ENCODE peak calls at places on chromosomes 1 and 21, in four cellular contexts. Z is suprapubic skin, G is GM12878, Q is GM23338. V is an unnamed sample.

GRCh38 chr1:208924011-208924410 is 659.5 kb upstream of the CAMK1G start:
- DNase-seq in G (no peak), Q (no peak), Z (no peak), V (no peak)

GRCh38 chr21:40453183-40453582 is 393.8 kb downstream of the DSCAM start:
- DNase-seq in G (no peak), Z (no peak), Q (no peak), V (no peak)

GRCh38 chr1:116309090-116309870 is 63.8 kb upstream of the ATP1A1 start:
- DNase-seq in G (no peak), Q (no peak), Z (no peak), V (no peak)

GRCh38 chr1:16724718-16725438 is 15.4 kb upstream of the RNU1-4 start:
- DNase-seq in Z (peak; percentile 77), Q (peak; percentile 90), G (no peak), V (no peak)

GRCh38 chr21:45330075-45330781 is 42.5 kb upstream of the POFUT2 start:
- DNase-seq in G (no peak), Q (no peak), Z (peak; percentile 66), V (peak; percentile 40)

GRCh38 chr1:221363074-221363473 is 378.8 kb downstream of the DUSP10 start:
- DNase-seq in Q (no peak), Z (no peak), G (no peak), V (no peak)

GRCh38 chr1:85494074-85494956 is 29.4 kb upstream of the DDAH1 start:
- DNase-seq in Q (no peak), Z (no peak), G (no peak), V (no peak)

GRCh38 chr1:247111636-247112478 is 7.7 kb upstream of the ZNF669 start:
- DNase-seq in G (no peak), Z (peak; percentile 78), Q (peak; percentile 67), V (peak; percentile 58)

GRCh38 chr1:167666416-167666815 is 36.4 kb downstream of the RCSD1 start:
- DNase-seq in Z (no peak), Q (no peak), G (no peak), V (no peak)

GRCh38 chr1:111484391-111484790 is 10.6 kb downstream of the C1orf162 start:
- DNase-seq in Z (no peak), Q (no peak), G (no peak), V (no peak)

GRCh38 chr1:44924835-44925464 is 61.4 kb downstream of the EIF2B3 start:
- DNase-seq in Z (no peak), Q (peak; percentile 35), G (no peak), V (no peak)

GRCh38 chr1:240399381-240399780 is 212.6 kb downstream of the GREM2 start:
- DNase-seq in Q (no peak), G (no peak), Z (no peak), V (no peak)

GRCh38 chr1:113201560-113201959 is 128.6 kb downstream of the LRIG2 start:
- DNase-seq in G (no peak), Z (no peak), Q (no peak), V (no peak)

GRCh38 chr1:181985981-181986906 is 75.3 kb downstream of the ZNF648 start:
- DNase-seq in Q (no peak), Z (no peak), G (no peak), V (no peak)

GRCh38 chr1:95547000-95547399 is 313.0 kb downstream of the RWDD3 start:
- DNase-seq in Z (no peak), Q (no peak), G (no peak), V (no peak)

GRCh38 chr1:63854091-63854490 is 80.3 kb downstream of the ROR1 start:
- DNase-seq in G (no peak), Q (no peak), Z (no peak), V (no peak)

GRCh38 chr1:67942269-67942668 is 108.2 kb downstream of the DIRAS3 start:
- DNase-seq in Q (no peak), G (no peak), Z (no peak), V (no peak)

GRCh38 chr1:94621392-94621791 is 79.8 kb upstream of the F3 start:
- DNase-seq in Q (no peak), Z (no peak), G (no peak), V (no peak)

GRCh38 chr1:156493749-156494148 is 6.8 kb downstream of the MEF2D start:
- DNase-seq in Z (no peak), G (no peak), Q (no peak), V (no peak)

GRCh38 chr1:226404904-226405222 is 3.0 kb downstream of the PARP1 start:
- DNase-seq in Z (no peak), Q (peak; percentile 91), G (no peak), V (no peak)

GRCh38 chr1:110067429-110067956 is 3.0 kb downstream of the ALX3 start:
- DNase-seq in G (no peak), Q (peak; percentile 67), Z (no peak), V (no peak)

GRCh38 chr1:24920155-24920925 is 9.7 kb downstream of the RUNX3 start:
- DNase-seq in G (no peak), Z (no peak), Q (no peak), V (no peak)

GRCh38 chr21:46226920-46227599 is 1.5 kb downstream of the LSS start:
- DNase-seq in Z (peak; percentile 60), Q (no peak), G (peak; percentile 51), V (no peak)

GRCh38 chr1:228283043-228283371 is 75.2 kb downstream of the OBSCN start:
- DNase-seq in G (no peak), Q (peak; percentile 49), Z (peak; percentile 54), V (no peak)

GRCh38 chr1:85387781-85388180 is 77.2 kb downstream of the DDAH1 start:
- DNase-seq in Q (no peak), Z (no peak), G (no peak), V (no peak)

GRCh38 chr1:177227978-177228720 is 57.4 kb downstream of the BRINP2 start:
- DNase-seq in Z (no peak), Q (no peak), G (no peak), V (no peak)

GRCh38 chr1:28136636-28137613 is 39.6 kb downstream of the PTAFR start:
- DNase-seq in Q (no peak), Z (no peak), G (no peak), V (no peak)

GRCh38 chr1:84960371-84960770 is 36.5 kb downstream of the MCOLN2 start:
- DNase-seq in Z (no peak), Q (no peak), G (no peak), V (no peak)

GRCh38 chr1:56265205-56265604 is 314.2 kb downstream of the PLPP3 start:
- DNase-seq in G (no peak), Z (no peak), Q (no peak), V (no peak)
- TF ChIP-seq CTCF in G (no peak), Z (no peak), Q (no peak), V (no peak)

GRCh38 chr1:21669287-21670058 is at the start of gene RAP1GAP:
- DNase-seq in Q (peak; percentile 78), G (no peak), Z (no peak), V (no peak)
- TF ChIP-seq CTCF in Q (no peak), G (peak; percentile 34), Z (no peak), V (no peak)

DNA sequence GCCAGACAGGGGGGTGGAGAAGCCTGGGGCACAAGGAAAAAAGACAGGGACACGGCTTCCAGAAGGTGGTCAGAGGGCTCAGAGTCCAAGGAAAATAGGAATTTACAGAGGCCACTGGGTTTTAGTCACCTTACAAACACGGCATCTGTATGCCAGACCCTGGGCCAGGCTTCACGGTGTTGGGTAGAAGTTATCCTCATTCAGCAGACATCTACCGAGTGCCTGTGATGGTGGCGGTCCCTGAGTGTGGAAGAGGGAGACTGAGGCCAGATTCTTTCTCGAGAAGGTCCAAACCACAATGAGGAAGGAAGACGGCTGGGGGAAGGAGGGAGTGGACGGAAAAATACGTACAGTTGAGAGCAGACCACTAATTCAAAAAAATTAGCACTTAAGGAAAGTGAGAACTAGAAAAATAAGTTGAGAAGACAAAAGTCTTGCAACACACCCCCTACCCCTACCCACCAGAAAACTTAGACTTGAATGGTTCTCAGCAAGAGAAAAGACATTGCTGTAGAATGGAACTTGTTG is 864 bp upstream of the BTG2 start:
- DNase-seq in Q (no peak), Z (no peak), G (no peak), V (no peak)
- TF ChIP-seq CTCF in Q (no peak), Z (no peak), G (no peak), V (no peak)

DNA sequence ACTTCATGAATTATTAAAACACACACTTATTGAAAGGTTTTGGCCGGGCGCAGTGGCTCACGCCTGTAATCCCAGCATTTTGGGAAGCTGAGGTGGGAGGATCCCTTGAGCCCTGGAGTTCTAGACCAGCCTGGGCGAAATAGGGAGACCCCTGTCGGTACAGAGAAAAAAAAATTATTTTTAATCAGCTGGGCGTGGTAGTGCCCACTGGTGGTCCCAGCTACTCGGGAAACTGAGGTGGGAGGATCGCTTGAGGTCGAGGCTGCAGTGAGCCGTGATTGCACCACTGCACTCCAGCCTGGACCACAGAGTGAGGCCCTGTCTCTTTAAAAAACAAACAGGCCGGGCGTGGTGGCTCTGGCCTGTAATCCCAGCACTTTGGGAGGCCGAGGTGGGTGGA is 1.7 kb downstream of the GABPB2 start:
- DNase-seq in Z (no peak), Q (peak; percentile 37), G (no peak), V (no peak)
- TF ChIP-seq CTCF in Z (no peak), Q (peak; percentile 46), G (no peak), V (no peak)